ENCODE peak calls at places on chromosome 18, in seven cellular contexts. G is OCI-LY7, T is fibroblast of pulmonary artery, S is psoas muscle, I is lower leg skin, P is AG10803, R is cardiac fibroblast. C is an unnamed sample.

GRCh38 chr18:23605941-23606340 is 19.6 kb upstream of the NPC1 start:
- DNase-seq in G (no peak), T (no peak), S (no peak), I (peak), P (no peak), R (no peak), C (no peak)

GRCh38 chr18:8389391-8390340 is 219.6 kb upstream of the RAB12 start:
- DNase-seq in G (peak), T (peak), S (peak), I (peak), P (peak), R (peak), C (peak)

GRCh38 chr18:51848702-51849101 is 491.3 kb upstream of the DCC start:
- DNase-seq in G (no peak), T (no peak), S (no peak), I (no peak), P (no peak), R (no peak), C (no peak)

GRCh38 chr18:76874643-76875389 is 52.5 kb downstream of the ZNF236 start:
- DNase-seq in G (no peak), T (no peak), S (no peak), I (no peak), P (no peak), R (no peak), C (no peak)

GRCh38 chr18:38453880-38454279 is 888.3 kb upstream of the CELF4 start:
- DNase-seq in G (no peak), T (no peak), S (no peak), I (no peak), P (no peak), R (no peak), C (no peak)

GRCh38 chr18:48032876-48033769 is 102.7 kb upstream of the SMAD2 start:
- DNase-seq in G (no peak), T (peak), S (no peak), I (peak), P (peak), R (peak), C (peak)

GRCh38 chr18:45415614-45416013 is 199.7 kb upstream of the SLC14A2 start:
- DNase-seq in G (no peak), T (no peak), S (no peak), I (no peak), P (no peak), R (no peak), C (no peak)

GRCh38 chr18:45173799-45174519 is 441.3 kb upstream of the SLC14A2 start:
- DNase-seq in G (no peak), T (no peak), S (no peak), I (no peak), P (no peak), R (no peak), C (no peak)

GRCh38 chr18:41731887-41732286 is 223.1 kb upstream of the PIK3C3 start:
- DNase-seq in G (no peak), T (peak), S (no peak), I (no peak), P (no peak), R (peak), C (no peak)

GRCh38 chr18:38470421-38470820 is 904.8 kb upstream of the CELF4 start:
- DNase-seq in G (no peak), T (no peak), S (no peak), I (no peak), P (no peak), R (no peak), C (no peak)

GRCh38 chr18:50306944-50307343 is 19.5 kb upstream of the CXXC1 start:
- DNase-seq in G (no peak), T (peak), S (no peak), I (no peak), P (peak), R (peak), C (no peak)

GRCh38 chr18:76351961-76352581 is 143.0 kb downstream of the ZNF516 start:
- DNase-seq in G (no peak), T (peak), S (peak), I (peak), P (peak), R (peak), C (peak)

GRCh38 chr18:8367217-8367988 is 241.8 kb upstream of the RAB12 start:
- DNase-seq in G (no peak), T (peak), S (peak), I (no peak), P (no peak), R (peak), C (no peak)

GRCh38 chr18:67710639-67711038 is 194.1 kb upstream of the DSEL start:
- DNase-seq in G (no peak), T (no peak), S (no peak), I (no peak), P (no peak), R (no peak), C (no peak)
- TF ChIP-seq CTCF in G (peak), T (no peak), S (no peak), I (no peak), P (no peak), R (no peak), C (no peak)

GRCh38 chr18:9952633-9953416 is 39.0 kb downstream of the VAPA start:
- DNase-seq in G (no peak), T (no peak), S (no peak), I (no peak), P (peak), R (no peak), C (no peak)
- H3K4me3 ChIP-seq in G (no peak), T (no peak), S (no peak), I (no peak), P (no peak), R (no peak), C (no peak)

DNA sequence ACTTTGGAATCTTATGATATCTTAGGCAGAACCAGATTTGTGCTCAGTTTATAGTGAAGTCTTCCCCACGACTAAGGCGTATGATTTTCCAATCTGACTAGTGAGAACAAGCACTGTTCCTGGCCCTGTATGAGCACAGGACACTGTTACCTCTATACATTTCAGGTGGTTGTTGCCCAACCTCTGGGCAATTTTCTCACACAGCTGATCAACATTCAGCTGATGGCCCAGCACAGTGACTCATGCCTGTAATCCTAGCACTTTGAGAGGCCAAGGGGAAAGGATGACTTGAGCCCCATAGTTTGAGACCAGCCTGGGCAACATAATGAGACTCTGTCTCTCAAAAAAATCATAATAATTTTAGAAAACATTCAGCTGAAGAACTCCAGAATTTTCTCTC is 119.5 kb downstream of the ASXL3 start:
- DNase-seq in G (no peak), T (no peak), S (no peak), I (no peak), P (no peak), R (no peak), C (no peak)
- TF ChIP-seq CTCF in G (no peak), T (no peak), S (no peak), I (no peak), P (no peak), R (no peak), C (no peak)

GRCh38 chr18:69677595-69677994 is 270.1 kb downstream of the CD226 start:
- DNase-seq in G (no peak), T (no peak), S (no peak), I (no peak), P (no peak), R (no peak), C (no peak)

GRCh38 chr18:69674292-69674877 is 273.3 kb downstream of the CD226 start:
- DNase-seq in G (no peak), T (no peak), S (no peak), I (no peak), P (no peak), R (no peak), C (no peak)

GRCh38 chr18:69680128-69680527 is 267.5 kb downstream of the CD226 start:
- DNase-seq in G (no peak), T (peak), S (no peak), I (no peak), P (no peak), R (no peak), C (no peak)

GRCh38 chr18:69674921-69675405 is 272.7 kb downstream of the CD226 start:
- DNase-seq in G (no peak), T (no peak), S (no peak), I (no peak), P (no peak), R (no peak), C (no peak)
- H3K4me3 ChIP-seq in G (no peak), T (no peak), S (no peak), I (no peak), P (no peak), R (no peak), C (no peak)

DNA sequence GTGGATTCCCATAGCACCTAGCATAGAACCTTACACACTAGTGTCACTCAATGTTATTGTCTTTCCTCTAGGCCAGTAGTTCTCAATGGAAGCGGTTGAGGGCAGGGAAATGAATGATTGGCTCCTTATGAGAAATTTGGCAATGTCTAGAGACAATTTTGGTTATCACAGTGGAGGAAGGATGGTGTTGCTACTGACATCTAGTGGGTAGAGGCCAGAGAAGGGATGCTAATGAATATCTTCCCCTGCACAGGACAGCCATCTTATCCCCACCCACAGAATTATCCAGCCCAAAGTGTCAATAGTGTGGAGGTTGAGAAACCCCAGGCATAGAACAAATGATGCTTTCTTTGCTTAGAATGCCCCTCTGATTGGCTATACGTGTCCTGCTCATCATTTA is 15.8 kb downstream of the C18orf63 start:
- DNase-seq in G (no peak), T (peak), S (no peak), I (no peak), P (peak), R (peak), C (no peak)
- TF ChIP-seq CTCF in G (peak), T (peak), S (peak), I (no peak), P (peak), R (peak), C (peak)

GRCh38 chr18:13217971-13218375 is 587 bp upstream of the LDLRAD4 start:
- DNase-seq in G (no peak), T (no peak), S (no peak), I (no peak), P (no peak), R (peak), C (no peak)

GRCh38 chr18:13216732-13217465 is 1.7 kb upstream of the LDLRAD4 start:
- DNase-seq in G (no peak), T (no peak), S (peak), I (peak), P (no peak), R (peak), C (no peak)

GRCh38 chr18:13218376-13219011 is at the start of gene LDLRAD4:
- DNase-seq in G (no peak), T (no peak), S (peak), I (peak), P (no peak), R (peak), C (no peak)

GRCh38 chr18:13217466-13217961 is 1.0 kb upstream of the LDLRAD4 start:
- DNase-seq in G (no peak), T (peak), S (peak), I (peak), P (peak), R (peak), C (no peak)

GRCh38 chr18:13216092-13216582 is 2.4 kb upstream of the LDLRAD4 start:
- DNase-seq in G (peak), T (peak), S (peak), I (peak), P (peak), R (peak), C (peak)
- H3K4me3 ChIP-seq in G (no peak), T (no peak), S (peak), I (no peak), P (no peak), R (no peak), C (no peak)

DNA sequence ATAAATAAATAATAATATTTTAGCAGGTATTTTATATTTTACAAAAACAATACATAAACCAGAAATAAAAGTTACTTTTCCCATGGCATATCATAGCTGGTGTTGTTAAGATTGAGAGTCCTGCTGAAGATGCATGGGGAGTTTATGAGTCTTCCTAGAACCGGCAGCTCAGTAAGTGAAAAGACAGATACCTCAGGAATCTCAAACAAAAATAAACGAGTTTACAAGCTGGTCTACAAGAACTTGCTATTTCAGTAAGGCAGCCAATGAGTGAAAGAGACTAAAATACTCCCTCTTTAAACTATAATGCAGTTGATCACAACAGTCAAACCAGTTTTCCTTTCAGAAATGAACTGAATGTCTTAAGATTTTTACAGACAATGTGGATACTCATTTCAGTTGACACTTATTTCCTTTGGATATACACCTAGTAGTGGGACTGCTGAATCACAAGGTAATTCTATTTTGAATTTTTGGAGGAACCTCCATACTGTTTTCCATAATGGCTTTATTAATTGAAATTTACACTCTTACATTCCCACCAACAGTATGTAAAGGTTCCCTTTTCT is 8.9 kb downstream of the GAREM1 start:
- DNase-seq in G (no peak), T (no peak), S (no peak), I (no peak), P (no peak), R (peak), C (no peak)
- TF ChIP-seq CTCF in G (no peak), T (no peak), S (no peak), I (no peak), P (no peak), R (peak), C (no peak)

GRCh38 chr18:22560797-22561196 is 143.1 kb upstream of the CTAGE1 start:
- DNase-seq in G (no peak), T (no peak), S (no peak), I (no peak), P (no peak), R (no peak), C (no peak)
- H3K4me3 ChIP-seq in G (no peak), T (peak), S (no peak), I (no peak), P (no peak), R (no peak), C (no peak)

GRCh38 chr18:3773303-3773702 is 323.3 kb downstream of the TGIF1 start:
- DNase-seq in G (no peak), T (peak), S (no peak), I (no peak), P (no peak), R (peak), C (no peak)
- TF ChIP-seq CTCF in G (peak), T (peak), S (no peak), I (no peak), P (no peak), R (peak), C (no peak)

DNA sequence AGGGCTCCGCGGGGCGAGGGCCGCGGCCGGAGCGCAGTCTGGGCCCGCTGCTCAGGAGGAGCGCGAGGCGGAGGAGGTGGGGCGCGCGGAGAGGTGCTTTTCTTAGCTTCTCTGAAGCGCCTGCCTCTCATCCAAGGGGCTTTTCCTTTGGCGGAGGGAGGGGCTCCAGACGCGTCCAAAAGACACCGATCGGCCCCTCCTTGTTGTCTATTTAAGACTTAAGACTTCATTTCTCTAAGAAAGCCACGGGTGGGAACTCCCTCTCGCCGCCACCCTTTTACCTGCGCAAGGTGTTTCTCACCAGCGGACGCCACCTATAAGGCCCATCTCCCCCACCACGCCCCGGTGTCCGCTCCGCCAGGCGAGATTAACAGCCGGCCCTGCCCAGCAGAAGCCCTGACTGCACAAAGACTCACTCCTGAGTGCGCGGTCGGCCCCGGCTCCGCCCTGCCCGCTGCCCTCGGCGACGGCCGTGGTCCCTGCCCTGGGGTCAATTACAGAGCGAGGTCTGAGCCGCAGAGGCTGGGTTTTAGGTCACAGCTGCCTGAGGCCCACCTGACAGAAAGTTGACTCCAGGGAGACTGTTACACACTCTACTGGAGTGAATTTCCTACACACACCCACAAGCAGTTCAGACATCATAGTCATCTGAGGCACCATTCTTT is at the start of gene DSC2:
- DNase-seq in G (no peak), T (no peak), S (peak), I (peak), P (no peak), R (no peak), C (no peak)
- H3K4me3 ChIP-seq in G (no peak), T (peak), S (peak), I (peak), P (no peak), R (peak), C (no peak)